ENCODE peak calls at places on chromosomes 16 and 17, in four cellular contexts. A is prostate gland, B is stomach, H is uterus. X is an unnamed sample.

GRCh38 chr16:47533744-47534292 is 72.7 kb downstream of the PHKB start:
- DNase-seq in A (no peak), B (no peak), H (no peak), X (no peak)

GRCh38 chr17:29514792-29515191 is 52.0 kb downstream of the ABHD15 start:
- DNase-seq in A (no peak), B (no peak), H (no peak), X (no peak)

GRCh38 chr17:66313995-66314659 is 11.7 kb downstream of the PRKCA start:
- DNase-seq in A (no peak), B (no peak), H (no peak), X (no peak)

GRCh38 chr16:87322360-87322759 is 5.2 kb upstream of the C16orf95 start:
- DNase-seq in A (no peak), B (no peak), H (peak), X (peak)

GRCh38 chr16:31385680-31386079 is 7.5 kb upstream of the ITGAD start:
- DNase-seq in A (no peak), B (no peak), H (no peak), X (no peak)

GRCh38 chr17:42317256-42317966 is 29.1 kb downstream of the STAT5A start:
- DNase-seq in A (no peak), B (no peak), H (no peak), X (no peak)

GRCh38 chr17:746783-747629 is 5.1 kb downstream of the GEMIN4 start:
- DNase-seq in A (no peak), B (no peak), H (no peak), X (no peak)

GRCh38 chr16:85253127-85253941 is 141.1 kb upstream of the CIBAR2 start:
- DNase-seq in A (peak), B (peak), H (peak), X (no peak)

GRCh38 chr17:63592797-63593196 is 7.9 kb upstream of the TACO1 start:
- DNase-seq in A (no peak), B (no peak), H (no peak), X (no peak)

GRCh38 chr16:87628940-87629339 is 26.6 kb downstream of the JPH3 start:
- DNase-seq in A (no peak), B (no peak), H (no peak), X (no peak)

DNA sequence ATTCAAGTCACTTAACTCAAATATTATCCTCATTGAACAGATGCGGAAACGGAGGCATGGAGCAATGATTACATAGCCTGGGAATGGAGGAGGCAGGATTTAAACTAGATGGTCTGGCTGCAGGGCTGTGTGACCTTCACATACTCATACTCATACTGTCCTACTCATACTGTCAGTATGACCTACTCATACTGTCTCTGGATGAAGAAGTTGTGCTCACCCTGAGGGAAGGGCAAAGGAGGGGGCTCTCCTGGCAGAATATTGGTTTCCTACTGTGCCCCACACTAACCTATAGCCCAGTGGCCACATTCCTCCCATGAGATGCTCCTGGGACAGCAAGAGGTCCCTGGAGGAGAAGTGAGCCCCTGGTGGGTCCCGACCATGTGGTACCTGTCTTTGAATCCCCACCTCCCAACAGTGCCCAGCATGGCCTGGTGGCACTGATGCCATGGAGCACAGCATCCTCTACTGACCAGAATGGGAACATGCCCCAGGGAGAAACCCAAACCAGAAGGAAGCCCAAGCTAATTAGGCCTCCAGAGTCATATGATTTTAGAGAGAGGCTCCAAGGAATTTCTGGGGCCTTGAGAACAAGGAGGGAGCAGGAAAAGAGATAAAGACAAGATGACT is 197.3 kb upstream of the SDK2 start:
- DNase-seq in A (no peak), B (no peak), H (no peak), X (no peak)
- TF ChIP-seq CTCF in A (no peak), B (no peak), H (no peak), X (no peak)

GRCh38 chr16:88811600-88811849 is 203 bp downstream of the APRT start:
- DNase-seq in A (no peak), B (no peak), H (no peak), X (no peak)

GRCh38 chr16:88813396-88814143 is 1.8 kb upstream of the APRT start:
- DNase-seq in A (no peak), B (no peak), H (no peak), X (no peak)

GRCh38 chr16:88810166-88810867 is 1.4 kb downstream of the APRT start:
- DNase-seq in A (no peak), B (no peak), H (no peak), X (no peak)

GRCh38 chr16:88810868-88811599 is 694 bp downstream of the APRT start:
- DNase-seq in A (peak), B (peak), H (peak), X (peak)

GRCh38 chr16:88811850-88812736 is at the start of gene APRT:
- DNase-seq in A (peak), B (peak), H (peak), X (peak)
- TF ChIP-seq POLR2A in A (peak), B (no peak), H (peak), X (peak)

DNA sequence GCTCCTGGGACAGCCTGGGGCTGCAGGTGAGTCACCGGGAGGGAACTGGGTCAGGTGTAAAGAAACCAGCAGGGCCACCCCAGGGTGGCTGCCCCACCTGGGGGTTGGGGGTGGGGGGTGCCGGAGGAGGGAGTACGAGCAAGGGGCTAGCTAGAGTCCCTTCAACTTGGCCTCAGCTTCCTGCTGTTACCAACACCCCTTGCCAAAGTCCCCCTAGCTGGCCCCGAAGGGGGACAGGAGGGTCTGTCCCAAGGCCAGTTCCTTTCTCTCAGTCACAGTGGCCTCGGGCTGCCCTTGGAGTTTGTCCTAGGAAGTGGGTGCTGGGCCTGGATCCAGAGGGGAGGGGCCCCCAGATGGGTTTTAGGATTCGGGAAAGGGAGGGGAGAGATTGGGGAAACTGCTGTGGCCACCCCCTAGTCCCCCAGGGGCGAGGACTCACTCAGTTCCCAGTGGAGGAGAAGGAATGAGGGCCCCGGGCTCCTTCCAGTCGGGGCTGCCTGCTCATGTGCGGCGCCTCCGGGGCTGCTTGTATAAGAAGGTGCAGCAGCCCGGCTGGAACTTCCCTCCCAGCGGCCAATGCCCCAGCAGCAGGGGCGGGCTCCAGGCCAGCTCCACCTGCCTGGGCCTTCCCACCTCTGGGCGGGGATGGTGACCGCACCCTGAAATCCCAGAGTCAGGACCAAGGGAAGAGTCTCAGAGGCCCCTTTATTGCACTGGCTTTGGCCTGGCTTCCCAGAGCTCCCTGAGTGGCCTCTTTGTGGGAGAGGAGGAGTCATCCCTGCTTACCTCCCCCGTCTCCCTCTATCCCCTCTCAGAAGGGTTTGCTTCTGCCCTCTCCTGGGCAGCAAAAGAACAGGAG is 7.3 kb downstream of the ARHGAP27 start:
- DNase-seq in A (peak), B (peak), H (no peak), X (no peak)
- TF ChIP-seq CTCF in A (no peak), B (no peak), H (no peak), X (no peak)

GRCh38 chr17:80285237-80285920 is 24.7 kb downstream of the RNF213 start:
- DNase-seq in A (no peak), B (no peak), H (no peak), X (no peak)
- TF ChIP-seq POLR2A in A (no peak), B (no peak), H (no peak), X (no peak)

GRCh38 chr17:9801505-9801904 is 10.1 kb upstream of the DHRS7C start:
- DNase-seq in A (no peak), B (no peak), H (no peak), X (no peak)

GRCh38 chr17:9798724-9799123 is 7.3 kb upstream of the DHRS7C start:
- DNase-seq in A (no peak), B (no peak), H (no peak), X (no peak)

GRCh38 chr17:9802701-9803100 is 11.3 kb upstream of the DHRS7C start:
- DNase-seq in A (no peak), B (no peak), H (no peak), X (no peak)

GRCh38 chr17:9802294-9802693 is 10.9 kb upstream of the DHRS7C start:
- DNase-seq in A (no peak), B (no peak), H (no peak), X (no peak)

GRCh38 chr17:9797965-9798364 is 6.6 kb upstream of the DHRS7C start:
- DNase-seq in A (no peak), B (no peak), H (no peak), X (no peak)
- TF ChIP-seq CTCF in A (no peak), B (no peak), H (no peak), X (no peak)

GRCh38 chr16:17257426-17257825 is 213.3 kb downstream of the XYLT1 start:
- DNase-seq in A (no peak), B (no peak), H (no peak), X (no peak)
- TF ChIP-seq POLR2A in A (no peak), B (no peak), H (no peak), X (no peak)

DNA sequence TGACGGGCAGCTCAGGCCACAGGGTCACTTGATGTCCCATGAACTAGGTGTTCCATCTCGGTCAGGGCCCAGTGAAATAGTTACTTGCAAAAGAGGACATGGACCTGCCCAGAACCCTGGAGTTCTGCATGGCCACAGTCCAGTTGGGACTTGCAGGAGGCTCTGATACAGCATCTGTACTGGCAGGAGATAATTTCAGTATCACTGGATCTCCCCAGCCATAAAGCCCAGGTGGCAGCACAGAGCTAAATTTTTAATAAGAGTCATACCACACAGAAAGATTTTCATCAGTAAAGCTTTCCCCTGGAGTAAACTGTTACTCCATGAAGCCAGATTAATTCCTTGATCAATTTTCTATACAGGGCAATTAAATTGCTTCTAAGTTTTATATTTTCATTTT is 18.0 kb upstream of the SLC16A5 start:
- DNase-seq in A (peak), B (peak), H (no peak), X (no peak)
- TF ChIP-seq CTCF in A (no peak), B (no peak), H (no peak), X (no peak)